ENCODE peak calls at places on chromosome 10, in ten cellular contexts. R is A549, U is HepG2, E is ovary, M is tibial nerve, H is esophagus muscularis mucosa, L is sigmoid colon, J is K562, T is transverse colon, Y is upper lobe of left lung. A is an unnamed sample.

GRCh38 chr10:71087622-71088021 is 124.7 kb upstream of the UNC5B start:
- DNase-seq in U (no peak), T (no peak), L (peak; percentile 40), E (no peak), H (no peak), M (no peak), Y (peak; percentile 6), R (no peak), J (no peak), A (peak; percentile 56)

GRCh38 chr10:88553116-88553752 is 29.9 kb downstream of the RNLS start:
- DNase-seq in R (peak; percentile 26), E (peak; percentile 40), L (peak; percentile 73), H (no peak), U (peak; percentile 21), T (peak; percentile 41), M (peak; percentile 24), Y (peak; percentile 48), J (peak; percentile 9), A (no peak)

GRCh38 chr10:102678842-102679289 is 34.6 kb downstream of the TRIM8 start:
- DNase-seq in U (peak; percentile 76), J (peak; percentile 61), Y (peak; percentile 87), R (peak; percentile 74), L (peak; percentile 69), E (peak; percentile 74), T (peak; percentile 71), M (peak; percentile 53), H (no peak), A (peak; percentile 65)

GRCh38 chr10:43961523-43962345 is 313.1 kb upstream of the ZNF32 start:
- DNase-seq in M (no peak), R (no peak), J (no peak), U (no peak), T (no peak), L (no peak), E (no peak), Y (no peak), H (peak; percentile 90), A (no peak)

GRCh38 chr10:131000737-131001136 is 310.8 kb downstream of the TCERG1L start:
- DNase-seq in Y (no peak), U (no peak), E (no peak), J (no peak), H (no peak), T (no peak), M (no peak), L (no peak), R (no peak), A (no peak)

GRCh38 chr10:68202965-68203358 is 29.0 kb downstream of the ATOH7 start:
- DNase-seq in U (no peak), L (no peak), E (no peak), Y (peak; percentile 35), M (no peak), R (no peak), T (no peak), J (no peak), H (no peak), A (no peak)

GRCh38 chr10:91758303-91759146 is 39.7 kb upstream of the TNKS2 start:
- DNase-seq in E (no peak), U (peak; percentile 72), M (no peak), L (no peak), H (no peak), T (no peak), R (peak; percentile 31), J (no peak), Y (no peak), A (no peak)

GRCh38 chr10:1661416-1661815 is 75.9 kb downstream of the ADARB2 start:
- DNase-seq in R (no peak), U (no peak), L (no peak), H (no peak), E (no peak), Y (no peak), J (no peak), T (no peak), M (no peak), A (no peak)

GRCh38 chr10:79379512-79380124 is 32.3 kb downstream of the PPIF start:
- DNase-seq in T (peak; percentile 20), J (no peak), M (no peak), Y (peak; percentile 18), U (no peak), E (peak; percentile 72), L (peak; percentile 87), R (no peak), H (peak; percentile 90), A (peak; percentile 75)

GRCh38 chr10:21030096-21030495 is 133.0 kb upstream of the NEBL start:
- DNase-seq in L (no peak), H (no peak), Y (peak; percentile 30), R (peak; percentile 21), M (no peak), T (no peak), J (no peak), U (no peak), E (no peak), A (no peak)

GRCh38 chr10:14772399-14772798 is 2.3 kb downstream of the FAM107B start:
- DNase-seq in R (no peak), M (no peak), J (no peak), U (no peak), H (peak; percentile 42), L (no peak), E (no peak), Y (peak; percentile 28), T (no peak), A (no peak)

GRCh38 chr10:5598085-5598690 is 68.2 kb downstream of the ASB13 start:
- DNase-seq in E (no peak), Y (no peak), H (no peak), L (no peak), T (no peak), J (no peak), M (no peak), R (no peak), U (no peak), A (no peak)

GRCh38 chr10:57925045-57925444 is 342.6 kb downstream of the IPMK start:
- DNase-seq in M (no peak), L (no peak), T (peak; percentile 9), R (no peak), J (no peak), Y (no peak), E (no peak), U (no peak), H (no peak), A (no peak)
- TF ChIP-seq EP300 in M (no peak), L (no peak), T (no peak), R (no peak), J (no peak), Y (no peak), E (no peak), U (no peak), H (no peak), A (no peak)

DNA sequence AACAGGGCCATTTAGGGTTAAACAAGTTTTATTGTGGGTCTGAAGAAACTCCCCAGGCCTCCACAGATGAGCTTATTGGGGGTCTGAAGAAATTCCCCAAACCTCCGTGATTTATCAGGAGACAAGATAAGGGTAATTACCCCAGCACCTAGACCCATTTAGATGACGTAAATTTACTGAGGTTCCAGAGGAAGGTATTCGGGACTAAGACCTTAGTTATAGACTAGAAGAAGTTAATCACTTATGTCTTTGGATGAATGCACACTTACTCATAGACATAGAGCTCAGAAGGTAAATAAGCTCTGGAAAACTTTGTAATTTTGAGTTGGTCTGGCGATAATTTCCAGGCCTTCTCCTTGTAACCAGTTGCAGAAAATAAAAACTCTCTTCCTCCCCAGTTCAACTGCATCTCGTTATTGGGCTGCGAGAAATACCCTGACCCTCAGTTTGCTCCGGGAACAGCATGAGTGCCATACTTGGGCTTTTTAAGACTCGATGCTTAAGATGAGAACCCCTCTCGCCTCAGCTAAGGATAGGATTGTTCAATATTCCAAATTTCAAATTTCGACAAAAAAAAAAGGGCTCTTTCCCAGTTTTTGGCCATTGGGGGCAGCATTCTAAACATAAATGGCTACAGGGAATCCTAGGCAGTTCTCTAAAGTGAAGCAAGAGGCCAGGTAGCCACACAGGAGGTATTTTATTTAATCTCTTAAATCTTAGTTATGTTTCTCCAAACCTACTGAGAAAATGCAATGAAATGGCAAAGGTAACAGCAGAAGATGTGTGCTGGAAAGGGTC is 74.7 kb upstream of the PFKP start:
- DNase-seq in J (no peak), E (no peak), T (no peak), Y (no peak), R (no peak), U (no peak), H (no peak), M (no peak), L (no peak), A (no peak)
- TF ChIP-seq CTCF in J (no peak), E (no peak), T (no peak), Y (no peak), R (peak; percentile 37), U (no peak), H (no peak), M (no peak), L (no peak), A (no peak)

DNA sequence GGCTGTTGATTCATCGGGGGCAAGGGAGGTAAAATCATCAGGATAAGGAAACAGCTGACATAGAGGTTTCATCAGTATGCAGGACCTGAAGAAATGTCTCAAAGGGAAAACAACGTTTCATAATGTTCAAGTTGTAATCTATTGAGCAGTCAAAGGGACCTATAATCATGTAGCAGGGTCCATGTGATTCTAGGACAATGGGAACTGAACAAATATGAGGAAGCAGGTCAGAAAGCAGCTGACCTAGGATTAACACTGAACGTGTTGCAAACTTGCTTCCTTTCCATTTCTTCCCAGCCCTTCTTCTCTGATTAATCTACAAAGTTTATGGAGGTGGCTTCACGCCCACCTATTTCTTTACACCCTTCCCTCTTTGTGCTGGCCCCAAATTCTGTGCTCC is 256.9 kb upstream of the AKR1E2 start:
- DNase-seq in Y (no peak), J (no peak), E (no peak), H (no peak), R (no peak), T (no peak), M (no peak), L (no peak), U (no peak), A (no peak)
- H3K27ac ChIP-seq in Y (no peak overlapping the region), J (no peak overlapping the region), E (no peak overlapping the region), H (no peak overlapping the region), R (no peak overlapping the region), T (no peak overlapping the region), M (no peak overlapping the region), L (no peak overlapping the region), U (no peak overlapping the region), A (no peak overlapping the region)

GRCh38 chr10:100349672-100350071 is 2.6 kb downstream of the SCD start:
- DNase-seq in E (no peak), M (no peak), J (no peak), L (no peak), Y (no peak), U (no peak), R (no peak), H (no peak), T (no peak), A (no peak)

GRCh38 chr10:100346765-100347567 is at the start of gene SCD:
- DNase-seq in T (peak; percentile 77), H (no peak), Y (peak; percentile 97), E (peak; percentile 83), J (peak; percentile 83), U (peak; percentile 92), R (peak; percentile 98), M (peak; percentile 48), L (peak; percentile 85), A (peak; percentile 89)

GRCh38 chr10:100349087-100349486 is 2.1 kb downstream of the SCD start:
- DNase-seq in T (no peak), J (no peak), L (no peak), H (no peak), M (no peak), E (no peak), R (no peak), Y (no peak), U (no peak), A (no peak)

GRCh38 chr10:100347568-100348195 is 649 bp downstream of the SCD start:
- DNase-seq in T (no peak), E (no peak), R (no peak), H (no peak), Y (no peak), J (peak; percentile 40), U (no peak), L (no peak), M (no peak), A (no peak)

GRCh38 chr10:100348389-100348927 is 1.4 kb downstream of the SCD start:
- DNase-seq in Y (no peak), J (no peak), H (no peak), U (no peak), T (no peak), R (no peak), E (no peak), M (no peak), L (no peak), A (no peak)
- TF ChIP-seq EP300 in Y (no peak), J (no peak), H (no peak), U (no peak), T (no peak), R (no peak), E (no peak), M (no peak), L (no peak), A (no peak)

A was measured in suprapubic skin.